ENCODE peak calls at places on chromosomes 5 and 9, in six cellular contexts. K is tibial artery; Y is C1 segment of cervical spinal cord; E is stimulated activated CD8-positive, alpha-beta memory T cell treated with anti-CD3 and anti-CD28 coated beads, Interleukin-15, amount 100 ng/mL, for 48 hours; Q is activated T-cell treated with anti-CD3 and anti-CD28 coated beads for 24 hours; N is EH. J is an unnamed sample.

GRCh38 chr5:145975361-145976066 is 39.1 kb downstream of the SH3RF2 start:
- DNase-seq in K (peak), Y (no peak), E (no peak), Q (no peak), N (peak), J (no peak)

GRCh38 chr9:129458155-129458661 is 162.7 kb downstream of the C9orf50 start:
- DNase-seq in K (peak), Y (no peak), E (no peak), Q (peak), N (no peak), J (peak)

GRCh38 chr9:114154597-114155102 is 687 bp upstream of the COL27A1 start:
- DNase-seq in K (no peak), Y (no peak), E (no peak), Q (no peak), N (peak), J (no peak)

GRCh38 chr9:116365056-116365471 is 211.5 kb downstream of the PAPPA start:
- DNase-seq in K (peak), Y (peak), E (no peak), Q (no peak), N (peak), J (no peak)

GRCh38 chr5:82509726-82510125 is 231.6 kb upstream of the RPS23 start:
- DNase-seq in K (no peak), Y (no peak), E (no peak), Q (no peak), N (no peak), J (no peak)

GRCh38 chr5:45035991-45036390 is 227.2 kb downstream of the MRPS30 start:
- DNase-seq in K (no peak), Y (no peak), E (no peak), Q (no peak), N (no peak), J (no peak)

GRCh38 chr9:967851-968641 is 8.4 kb upstream of the DMRT3 start:
- DNase-seq in K (no peak), Y (no peak), E (no peak), Q (no peak), N (peak), J (no peak)

GRCh38 chr5:31663519-31663918 is 24.6 kb downstream of the PDZD2 start:
- DNase-seq in K (peak), Y (no peak), E (no peak), Q (no peak), N (peak), J (no peak)

GRCh38 chr5:170745481-170746061 is 38.0 kb upstream of the GABRP start:
- DNase-seq in K (no peak), Y (no peak), E (no peak), Q (no peak), N (peak), J (no peak)

GRCh38 chr9:134130503-134131375 is 5.1 kb upstream of the WDR5 start:
- DNase-seq in K (no peak), Y (no peak), E (no peak), Q (no peak), N (no peak), J (no peak)

GRCh38 chr9:138069731-138070456 is 192.3 kb downstream of the CACNA1B start:
- DNase-seq in K (no peak), Y (no peak), E (no peak), Q (no peak), N (no peak), J (no peak)

GRCh38 chr5:77129386-77129785 is 42.3 kb upstream of the ZBED3 start:
- DNase-seq in K (no peak), Y (no peak), E (no peak), Q (no peak), N (peak), J (no peak)

GRCh38 chr5:77379558-77380061 is 112.5 kb downstream of the WDR41 start:
- DNase-seq in K (no peak), Y (no peak), E (peak), Q (peak), N (no peak), J (no peak)

GRCh38 chr5:92337772-92338234 is 954.7 kb upstream of the ARRDC3 start:
- DNase-seq in K (no peak), Y (no peak), E (no peak), Q (no peak), N (peak), J (no peak)

GRCh38 chr5:97049175-97049574 is 93.2 kb downstream of the LIX1 start:
- DNase-seq in K (no peak), Y (no peak), E (no peak), Q (no peak), N (no peak), J (no peak)

GRCh38 chr9:74645007-74645639 is 148.0 kb downstream of the RORB start:
- DNase-seq in K (no peak), Y (no peak), E (no peak), Q (no peak), N (peak), J (no peak)

GRCh38 chr5:9919306-9920030 is 289.3 kb upstream of the TAS2R1 start:
- DNase-seq in K (no peak), Y (no peak), E (no peak), Q (no peak), N (no peak), J (no peak)

GRCh38 chr5:141604318-141604717 is 14.5 kb downstream of the DIAPH1 start:
- DNase-seq in K (peak), Y (no peak), E (no peak), Q (no peak), N (peak), J (no peak)

GRCh38 chr9:84839538-84839937 is 170.0 kb downstream of the NTRK2 start:
- DNase-seq in K (no peak), Y (no peak), E (no peak), Q (no peak), N (peak), J (no peak)

GRCh38 chr9:109255394-109255793 is 65.5 kb downstream of the EPB41L4B start:
- DNase-seq in K (no peak), Y (no peak), E (no peak), Q (no peak), N (no peak), J (no peak)

J was measured in stimulated activated naive B cell treated with anti-CD40 and anti-IgM and Interleukin-4, amounts not matched to agents 10 μg/mL and 1 μg/mL and 100 μg/mL, for 72 hours.